ENCODE peak calls at places on chromosomes 4 and X, in eight cellular contexts. I is LoVo; A is B cell; W is AG08396; M is HEK293T; G is OCI-M1; U is stimulated activated CD4-positive, alpha-beta T cell treated with anti-CD3 and anti-CD28 coated beads, Interleukin-15, amount 100 ng/mL, for 1 hour; B is RCC 7860. E is an unnamed sample.

GRCh38 chr4:42252315-42252714 is 99.9 kb upstream of the BEND4 start:
- DNase-seq in I (no peak), A (no peak), W (no peak), M (no peak), G (no peak), U (no peak), B (no peak), E (no peak)

GRCh38 chr4:129163427-129163826 is 67.5 kb downstream of the C4orf33 start:
- DNase-seq in I (no peak), A (no peak), W (no peak), M (no peak), G (no peak), U (no peak), B (no peak), E (no peak)

GRCh38 chrX:110417128-110417527 is 58.5 kb downstream of the RTL9 start:
- DNase-seq in I (no peak), A (no peak), W (no peak), M (no peak), G (no peak), U (no peak), B (no peak), E (no peak)

GRCh38 chr4:6123116-6123515 is 77.2 kb downstream of the JAKMIP1 start:
- DNase-seq in I (no peak), A (no peak), W (no peak), M (no peak), G (no peak), U (no peak), B (no peak), E (no peak)

GRCh38 chrX:12973561-12974216 is 1.2 kb upstream of the TMSB4X start:
- DNase-seq in I (no peak), A (peak; percentile 65), W (no peak), M (no peak), G (peak; percentile 38), U (no peak), B (no peak), E (no peak)

GRCh38 chr4:62548765-62549164 is 1348.6 kb downstream of the ADGRL3 start:
- DNase-seq in I (no peak), A (no peak), W (no peak), M (no peak), G (no peak), U (no peak), B (no peak), E (no peak)

GRCh38 chrX:132488092-132488749 is 617 bp downstream of the MBNL3 start:
- DNase-seq in I (peak; percentile 20), A (no peak), W (peak; percentile 11), M (no peak), G (peak; percentile 69), U (no peak), B (no peak), E (no peak)

GRCh38 chrX:133454525-133455323 is 39.4 kb upstream of the GPC4 start:
- DNase-seq in I (no peak), A (no peak), W (no peak), M (no peak), G (no peak), U (no peak), B (no peak), E (no peak)

GRCh38 chr4:70863099-70863790 is 23.6 kb upstream of the GRSF1 start:
- DNase-seq in I (no peak), A (no peak), W (no peak), M (no peak), G (no peak), U (no peak), B (no peak), E (no peak)

GRCh38 chr4:931194-931959 is 739 bp downstream of the GAK start:
- DNase-seq in I (no peak), A (peak; percentile 56), W (peak; percentile 85), M (no peak), G (peak; percentile 29), U (no peak), B (peak; percentile 61), E (no peak)

GRCh38 chr4:153594208-153594607 is 89.9 kb upstream of the TLR2 start:
- DNase-seq in I (no peak), A (no peak), W (peak; percentile 30), M (no peak), G (peak; percentile 86), U (no peak), B (no peak), E (no peak)

GRCh38 chr4:83561381-83561780 is 25.5 kb downstream of the GPAT3 start:
- DNase-seq in I (peak; percentile 58), A (no peak), W (peak; percentile 32), M (no peak), G (peak; percentile 71), U (no peak), B (peak; percentile 50), E (no peak)

GRCh38 chrX:69189972-69190371 is 24.7 kb upstream of the PJA1 start:
- DNase-seq in I (no peak), A (no peak), W (no peak), M (no peak), G (no peak), U (no peak), B (no peak), E (no peak)

GRCh38 chrX:102720237-102721168 is at the start of gene GPRASP3:
- DNase-seq in I (peak; percentile 54), A (peak; percentile 55), W (peak; percentile 75), M (peak; percentile 81), G (peak; percentile 82), U (peak; percentile 27), B (no peak), E (peak; percentile 57)

GRCh38 chrX:46582964-46583363 is 9.4 kb downstream of the CHST7 start:
- DNase-seq in I (no peak), A (no peak), W (peak; percentile 58), M (no peak), G (no peak), U (no peak), B (peak; percentile 10), E (no peak)